ENCODE peak calls at places on chromosomes 7 and 10, in nine cellular contexts. I is neural progenitor cell; J is PC-3; A is IMR-90; C is CD8-positive, alpha-beta T cell; V is right atrium auricular region; R is body of pancreas; G is hepatocyte; U is CD8-positive, alpha-beta memory T cell. T is an unnamed sample.

GRCh38 chr10:73785721-73786511 is 510 bp downstream of the ZSWIM8 start:
- DNase-seq in I (peak), J (peak), A (peak), C (peak), V (no peak), R (peak), G (peak), U (peak), T (no peak)

GRCh38 chr7:157077986-157078644 is 60.6 kb upstream of the UBE3C start:
- DNase-seq in I (peak), J (no peak), A (no peak), C (no peak), V (no peak), R (no peak), G (peak), U (no peak), T (no peak)

GRCh38 chr10:102065561-102066420 is 642 bp downstream of the HPS6 start:
- DNase-seq in I (peak), J (no peak), A (peak), C (peak), V (no peak), R (peak), G (peak), U (no peak), T (no peak)

GRCh38 chr7:40717242-40717641 is 582.4 kb downstream of the SUGCT start:
- DNase-seq in I (peak), J (peak), A (peak), C (no peak), V (peak), R (peak), G (peak), U (no peak), T (peak)

GRCh38 chr10:62031522-62031921 is 130.0 kb downstream of the ARID5B start:
- DNase-seq in I (no peak), J (no peak), A (no peak), C (no peak), V (no peak), R (no peak), G (no peak), U (no peak), T (no peak)

GRCh38 chr10:121736315-121737002 is 138.2 kb upstream of the FGFR2 start:
- DNase-seq in I (no peak), J (no peak), A (no peak), C (no peak), V (no peak), R (no peak), G (no peak), U (no peak), T (no peak)

GRCh38 chr7:78510580-78511188 is 712.1 kb downstream of the PHTF2 start:
- DNase-seq in I (peak), J (peak), A (peak), C (no peak), V (no peak), R (peak), G (peak), U (no peak), T (peak)

GRCh38 chr10:80187465-80188409 is 17.6 kb downstream of the ANXA11 start:
- DNase-seq in I (no peak), J (peak), A (no peak), C (peak), V (no peak), R (no peak), G (no peak), U (peak), T (no peak)

GRCh38 chr10:20953120-20953519 is 56.0 kb upstream of the NEBL start:
- DNase-seq in I (no peak), J (no peak), A (no peak), C (no peak), V (no peak), R (no peak), G (no peak), U (no peak), T (no peak)

GRCh38 chr10:62083868-62084267 is 182.4 kb downstream of the ARID5B start:
- DNase-seq in I (no peak), J (peak), A (peak), C (no peak), V (peak), R (peak), G (peak), U (no peak), T (no peak)

GRCh38 chr7:76044375-76044774 is 3.4 kb downstream of the STYXL1 start:
- DNase-seq in I (no peak), J (no peak), A (no peak), C (no peak), V (no peak), R (no peak), G (no peak), U (no peak), T (no peak)

GRCh38 chr10:75497997-75498797 is 66.8 kb downstream of the LRMDA start:
- DNase-seq in I (no peak), J (peak), A (peak), C (no peak), V (no peak), R (no peak), G (peak), U (no peak), T (no peak)

GRCh38 chr7:36620166-36620708 is 104.1 kb downstream of the AOAH start:
- DNase-seq in I (no peak), J (no peak), A (no peak), C (no peak), V (no peak), R (no peak), G (no peak), U (no peak), T (no peak)

GRCh38 chr10:110647136-110647430 is 2.9 kb downstream of the RBM20 start:
- DNase-seq in I (no peak), J (peak), A (peak), C (no peak), V (no peak), R (no peak), G (no peak), U (no peak), T (no peak)

GRCh38 chr10:29838529-29838928 is 203.8 kb upstream of the SVIL start:
- DNase-seq in I (no peak), J (no peak), A (no peak), C (no peak), V (no peak), R (no peak), G (no peak), U (no peak), T (no peak)

GRCh38 chr7:2409745-2410414 is 6.5 kb downstream of the CHST12 start:
- DNase-seq in I (no peak), J (no peak), A (no peak), C (no peak), V (no peak), R (no peak), G (no peak), U (no peak), T (no peak)

GRCh38 chr7:116591202-116592040 is 66.6 kb downstream of the CAV1 start:
- DNase-seq in I (no peak), J (peak), A (peak), C (no peak), V (no peak), R (no peak), G (peak), U (no peak), T (no peak)

GRCh38 chr7:2105917-2106316 is 126.8 kb downstream of the MAD1L1 start:
- DNase-seq in I (no peak), J (no peak), A (no peak), C (no peak), V (no peak), R (no peak), G (no peak), U (no peak), T (peak)

GRCh38 chr7:7761340-7761973 is 43.0 kb upstream of the RPA3 start:
- DNase-seq in I (no peak), J (peak), A (peak), C (no peak), V (no peak), R (no peak), G (peak), U (no peak), T (no peak)

GRCh38 chr7:18508441-18509427 is 13.2 kb downstream of the HDAC9 start:
- DNase-seq in I (peak), J (peak), A (peak), C (no peak), V (no peak), R (no peak), G (peak), U (no peak), T (no peak)

GRCh38 chr7:120110169-120110568 is 162.8 kb upstream of the KCND2 start:
- DNase-seq in I (no peak), J (peak), A (no peak), C (no peak), V (no peak), R (no peak), G (no peak), U (no peak), T (peak)

GRCh38 chr7:149261321-149261828 is 621 bp upstream of the ZNF783 start:
- DNase-seq in I (peak), J (peak), A (peak), C (no peak), V (no peak), R (no peak), G (peak), U (no peak), T (no peak)

GRCh38 chr10:133274751-133275682 is 1.7 kb downstream of the ADAM8 start:
- DNase-seq in I (no peak), J (peak), A (no peak), C (peak), V (no peak), R (no peak), G (peak), U (peak), T (no peak)

GRCh38 chr10:77913090-77913489 is 13.5 kb downstream of the DLG5 start:
- DNase-seq in I (no peak), J (no peak), A (no peak), C (no peak), V (no peak), R (no peak), G (no peak), U (no peak), T (no peak)

GRCh38 chr7:6367701-6368211 is 80.0 kb downstream of the DAGLB start:
- DNase-seq in I (no peak), J (peak), A (peak), C (no peak), V (no peak), R (no peak), G (peak), U (no peak), T (no peak)

GRCh38 chr7:150820578-150821198 is 20.1 kb downstream of the TMEM176A start:
- DNase-seq in I (no peak), J (no peak), A (no peak), C (no peak), V (no peak), R (no peak), G (no peak), U (no peak), T (no peak)

GRCh38 chr7:16320261-16320660 is 101.1 kb downstream of the CRPPA start:
- DNase-seq in I (no peak), J (no peak), A (no peak), C (no peak), V (no peak), R (no peak), G (no peak), U (no peak), T (no peak)

GRCh38 chr7:144818516-144818915 is 17.3 kb downstream of the TPK1 start:
- DNase-seq in I (no peak), J (no peak), A (no peak), C (peak), V (no peak), R (no peak), G (no peak), U (no peak), T (no peak)

GRCh38 chr10:79219276-79219957 is 127.9 kb upstream of the PPIF start:
- DNase-seq in I (no peak), J (no peak), A (peak), C (no peak), V (no peak), R (no peak), G (no peak), U (no peak), T (no peak)

GRCh38 chr10:70540789-70541360 is 61.7 kb downstream of the PRF1 start:
- DNase-seq in I (no peak), J (no peak), A (no peak), C (no peak), V (no peak), R (no peak), G (no peak), U (no peak), T (no peak)

GRCh38 chr10:48923763-48924162 is 15.9 kb downstream of the LRRC18 start:
- DNase-seq in I (no peak), J (no peak), A (no peak), C (no peak), V (no peak), R (no peak), G (no peak), U (no peak), T (no peak)

GRCh38 chr7:52749880-52750279 is 285.6 kb upstream of the POM121L12 start:
- DNase-seq in I (peak), J (no peak), A (no peak), C (no peak), V (no peak), R (no peak), G (no peak), U (no peak), T (peak)

GRCh38 chr7:7490003-7490402 is 45.7 kb downstream of the COL28A1 start:
- DNase-seq in I (no peak), J (no peak), A (no peak), C (no peak), V (no peak), R (no peak), G (no peak), U (no peak), T (no peak)

GRCh38 chr7:139853576-139854511 is 24.8 kb downstream of the TBXAS1 start:
- DNase-seq in I (no peak), J (peak), A (peak), C (no peak), V (peak), R (no peak), G (no peak), U (no peak), T (no peak)
- H3K27ac ChIP-seq in I (no peak), J (peak), A (peak), C (no peak), V (no peak), R (no peak), G (no peak), U (peak), T (no peak)

DNA sequence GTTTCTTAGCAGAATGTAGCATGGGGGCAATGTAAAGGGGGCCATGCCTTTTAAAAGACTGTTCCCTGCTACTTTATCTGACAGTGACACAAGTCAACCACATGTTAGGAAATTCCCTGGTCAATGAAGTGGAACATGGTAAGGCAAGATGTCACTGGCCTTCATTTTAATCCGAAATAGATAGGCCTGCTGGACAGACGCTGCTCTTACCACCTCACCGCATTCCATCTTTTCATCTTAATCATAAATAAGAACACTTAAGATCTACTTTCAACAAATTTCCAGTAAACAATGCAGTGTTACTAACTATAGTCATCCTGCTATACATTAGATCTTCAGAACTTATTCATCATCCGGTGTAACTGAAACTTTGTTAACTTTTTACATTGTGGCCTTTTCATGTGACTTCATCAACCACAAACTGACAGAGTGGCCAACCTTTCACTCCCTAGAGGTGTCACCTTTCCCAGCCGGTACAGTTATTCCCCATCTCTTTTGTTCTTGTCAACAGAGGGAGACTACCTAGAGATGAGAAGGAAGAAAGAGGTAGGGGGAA is 15.6 kb downstream of the ASB4 start:
- DNase-seq in I (no peak), J (peak), A (no peak), C (no peak), V (no peak), R (no peak), G (no peak), U (no peak), T (no peak)
- H3K4me3 ChIP-seq in I (no peak), J (no peak), A (no peak), C (no peak), V (no peak), R (no peak), G (no peak), U (no peak), T (no peak)

DNA sequence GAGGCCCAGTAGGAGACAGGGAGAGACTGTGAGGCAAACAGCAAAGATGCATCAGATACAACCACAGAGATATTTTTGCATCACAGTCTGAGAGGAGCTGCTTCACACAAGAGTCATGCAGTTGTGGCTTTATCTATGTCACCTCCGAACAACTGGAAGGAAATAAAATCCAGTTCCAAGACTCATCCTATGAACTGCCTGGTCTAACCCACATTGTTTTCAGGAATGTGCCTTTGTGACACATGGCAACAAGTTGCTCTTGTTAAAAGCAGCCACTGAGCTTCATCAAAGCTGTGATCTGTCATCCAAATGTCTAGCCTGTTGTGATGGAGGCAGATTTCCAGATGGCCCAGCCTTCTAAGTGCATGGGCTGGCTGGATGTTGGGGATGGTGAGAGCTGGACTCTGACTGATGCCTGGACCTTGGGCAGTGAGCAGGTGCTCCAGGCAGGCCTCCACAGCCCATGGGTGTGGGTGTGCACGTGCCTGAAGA is 255.0 kb downstream of the BMPER start:
- DNase-seq in I (no peak), J (no peak), A (peak), C (no peak), V (no peak), R (no peak), G (no peak), U (no peak), T (no peak)
- H3K27ac ChIP-seq in I (no peak), J (no peak), A (no peak), C (no peak), V (no peak), R (no peak), G (no peak), U (no peak), T (no peak)

GRCh38 chr7:94509879-94510581 is 421 bp downstream of the CASD1 start:
- DNase-seq in I (peak), J (peak), A (peak), C (peak), V (peak), R (peak), G (peak), U (peak), T (no peak)

GRCh38 chr7:94513565-94513860 is 3.9 kb downstream of the CASD1 start:
- DNase-seq in I (no peak), J (no peak), A (peak), C (no peak), V (no peak), R (no peak), G (no peak), U (no peak), T (no peak)

GRCh38 chr7:94510582-94511456 is 1.2 kb downstream of the CASD1 start:
- DNase-seq in I (peak), J (peak), A (peak), C (peak), V (no peak), R (peak), G (peak), U (peak), T (no peak)

GRCh38 chr7:94512735-94513564 is 3.3 kb downstream of the CASD1 start:
- DNase-seq in I (peak), J (no peak), A (no peak), C (no peak), V (no peak), R (no peak), G (no peak), U (no peak), T (no peak)

GRCh38 chr7:94511763-94512162 is 2.2 kb downstream of the CASD1 start:
- DNase-seq in I (no peak), J (peak), A (peak), C (no peak), V (no peak), R (no peak), G (no peak), U (no peak), T (no peak)
- H3K4me3 ChIP-seq in I (peak), J (peak), A (no peak), C (no peak), V (no peak), R (no peak), G (no peak), U (no peak), T (no peak)

GRCh38 chr10:34491666-34492065 is 323.4 kb downstream of the PARD3 start:
- DNase-seq in I (no peak), J (peak), A (no peak), C (no peak), V (no peak), R (no peak), G (no peak), U (no peak), T (no peak)

GRCh38 chr10:34492081-34492480 is 323.0 kb downstream of the PARD3 start:
- DNase-seq in I (no peak), J (peak), A (no peak), C (no peak), V (no peak), R (no peak), G (no peak), U (no peak), T (no peak)

GRCh38 chr10:34488476-34489130 is 326.5 kb downstream of the PARD3 start:
- DNase-seq in I (no peak), J (no peak), A (no peak), C (no peak), V (no peak), R (no peak), G (no peak), U (no peak), T (no peak)

GRCh38 chr10:34489436-34489835 is 325.7 kb downstream of the PARD3 start:
- DNase-seq in I (no peak), J (no peak), A (no peak), C (no peak), V (no peak), R (no peak), G (no peak), U (no peak), T (no peak)

DNA sequence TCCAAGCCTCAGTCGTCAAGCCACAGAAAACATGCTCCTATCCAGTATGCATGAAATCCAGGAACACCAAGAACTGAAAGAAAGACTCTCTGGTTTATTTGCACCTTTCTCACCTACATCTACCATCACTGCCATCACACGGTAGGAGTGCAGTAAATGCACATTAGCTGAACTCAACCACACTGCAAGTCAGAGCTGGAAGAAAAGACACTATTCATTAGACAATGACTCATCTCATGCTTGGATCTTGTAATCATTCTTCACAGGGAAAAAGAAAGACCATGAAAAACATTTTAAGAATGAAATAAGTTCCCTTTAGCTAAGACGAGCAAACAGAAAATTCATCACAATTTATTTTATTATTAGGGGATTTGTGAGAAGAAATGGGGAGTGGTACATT is 325.1 kb downstream of the PARD3 start:
- DNase-seq in I (no peak), J (peak), A (peak), C (no peak), V (no peak), R (no peak), G (peak), U (no peak), T (no peak)
- H3K27ac ChIP-seq in I (no peak), J (peak), A (no peak), C (no peak), V (no peak), R (no peak), G (peak), U (no peak), T (no peak)

GRCh38 chr7:70596575-70596891 is 535.4 kb upstream of the GALNT17 start:
- DNase-seq in I (no peak), J (no peak), A (no peak), C (no peak), V (no peak), R (no peak), G (no peak), U (no peak), T (no peak)
- H3K4me3 ChIP-seq in I (peak), J (no peak), A (no peak), C (no peak), V (peak), R (no peak), G (peak), U (no peak), T (peak)

DNA sequence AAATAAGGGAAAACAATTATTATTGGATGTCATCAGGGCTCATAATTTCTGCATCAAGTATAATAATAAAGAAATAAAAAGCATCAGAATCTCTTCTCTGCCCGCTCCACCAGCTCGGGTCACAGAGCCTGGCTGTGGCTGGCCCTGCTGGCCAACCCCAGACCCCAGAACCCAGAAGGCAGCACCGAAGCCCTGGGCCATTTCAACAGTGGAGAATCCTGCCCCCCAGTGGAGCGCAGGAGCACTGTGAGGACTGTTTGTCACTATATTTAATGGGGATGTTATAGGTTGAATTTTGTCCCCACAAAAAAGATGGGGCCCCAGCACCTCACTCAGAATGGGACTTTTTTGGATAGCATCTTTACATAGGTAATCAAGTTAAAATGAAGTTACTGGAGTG is 27.3 kb downstream of the DENND11 start:
- DNase-seq in I (peak), J (no peak), A (no peak), C (no peak), V (no peak), R (no peak), G (no peak), U (no peak), T (peak)
- H3K27ac ChIP-seq in I (peak), J (peak), A (no peak), C (no peak), V (peak), R (no peak), G (no peak), U (no peak), T (no peak)

T was measured in iPS DF 6.9.